ENCODE peak calls at places on chromosome 4, in eight cellular contexts. W, R, L, D, P, O, Q and T are unnamed samples.

GRCh38 chr4:110128092-110128989 is 70.1 kb downstream of the ELOVL6 start:
- DNase-seq in W (no peak), R (no peak), L (no peak), D (no peak), P (no peak), O (no peak), Q (no peak), T (no peak)

GRCh38 chr4:126661194-126661593 is 971.6 kb upstream of the INTU start:
- DNase-seq in W (no peak), R (no peak), L (no peak), D (no peak), P (no peak), O (no peak), Q (peak), T (peak)

GRCh38 chr4:184653650-184654049 is 4.1 kb downstream of the PRIMPOL start:
- DNase-seq in W (no peak), R (peak), L (no peak), D (no peak), P (peak), O (no peak), Q (peak), T (peak)

GRCh38 chr4:168587326-168588125 is 90.7 kb downstream of the PALLD start:
- DNase-seq in W (peak), R (no peak), L (no peak), D (no peak), P (no peak), O (no peak), Q (peak), T (peak)

GRCh38 chr4:89071311-89071710 is 14.3 kb upstream of the FAM13A start:
- DNase-seq in W (no peak), R (no peak), L (no peak), D (no peak), P (no peak), O (no peak), Q (no peak), T (no peak)

GRCh38 chr4:48939785-48940184 is 33.2 kb upstream of the OCIAD2 start:
- DNase-seq in W (no peak), R (no peak), L (no peak), D (no peak), P (peak), O (no peak), Q (peak), T (peak)

GRCh38 chr4:156614536-156614935 is 357.1 kb downstream of the PDGFC start:
- DNase-seq in W (no peak), R (no peak), L (no peak), D (no peak), P (no peak), O (no peak), Q (no peak), T (no peak)

GRCh38 chr4:67380154-67380553 is 165.1 kb downstream of the CENPC start:
- DNase-seq in W (no peak), R (no peak), L (no peak), D (no peak), P (no peak), O (no peak), Q (no peak), T (no peak)

GRCh38 chr4:72374156-72374555 is 194.9 kb downstream of the ADAMTS3 start:
- DNase-seq in W (no peak), R (no peak), L (no peak), D (no peak), P (no peak), O (no peak), Q (no peak), T (peak)

GRCh38 chr4:112817933-112818921 is 181.3 kb downstream of the LARP7 start:
- DNase-seq in W (peak), R (peak), L (peak), D (no peak), P (peak), O (peak), Q (peak), T (peak)

GRCh38 chr4:135319685-135320084 is 1118.1 kb upstream of the PABPC4L start:
- DNase-seq in W (no peak), R (peak), L (no peak), D (no peak), P (no peak), O (no peak), Q (no peak), T (no peak)
- TF ChIP-seq CTCF in W (no peak), R (peak), L (no peak), D (no peak), P (no peak), O (no peak), Q (no peak), T (no peak)

GRCh38 chr4:41154001-41154813 is 60.1 kb downstream of the APBB2 start:
- DNase-seq in W (no peak), R (no peak), L (no peak), D (no peak), P (no peak), O (no peak), Q (no peak), T (peak)

GRCh38 chr4:41157009-41157408 is 57.3 kb downstream of the APBB2 start:
- DNase-seq in W (no peak), R (no peak), L (no peak), D (no peak), P (no peak), O (no peak), Q (no peak), T (no peak)

GRCh38 chr4:41156574-41156973 is 57.8 kb downstream of the APBB2 start:
- DNase-seq in W (no peak), R (no peak), L (no peak), D (no peak), P (no peak), O (no peak), Q (no peak), T (peak)

GRCh38 chr4:41154814-41155177 is 59.5 kb downstream of the APBB2 start:
- DNase-seq in W (no peak), R (no peak), L (no peak), D (no peak), P (no peak), O (no peak), Q (no peak), T (peak)

GRCh38 chr4:41155194-41155830 is 59.0 kb downstream of the APBB2 start:
- DNase-seq in W (no peak), R (no peak), L (no peak), D (no peak), P (no peak), O (no peak), Q (peak), T (peak)
- H3K4me3 ChIP-seq in W (no peak), R (no peak), L (no peak), D (no peak), P (no peak), O (no peak), Q (peak), T (no peak)

DNA sequence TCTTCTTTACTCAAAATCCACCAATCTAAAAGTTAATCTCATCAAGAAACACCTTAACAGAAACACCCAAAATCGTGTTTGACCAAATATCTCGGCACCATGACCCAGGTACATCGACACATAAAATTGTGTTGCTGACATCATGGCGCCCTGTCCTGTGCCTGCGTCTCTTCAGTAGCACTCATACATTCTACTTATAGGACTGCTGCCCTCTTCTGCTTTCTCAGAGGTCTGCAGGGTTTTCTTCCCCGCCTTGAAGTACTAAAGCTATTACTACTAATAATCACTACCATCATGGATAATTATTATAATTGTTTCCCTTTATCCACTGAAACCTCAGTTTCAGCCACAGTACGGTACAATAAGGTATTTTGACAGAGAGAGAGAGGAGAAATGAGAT is 1403.1 kb upstream of the TENM3 start:
- DNase-seq in W (no peak), R (peak), L (no peak), D (peak), P (peak), O (no peak), Q (no peak), T (no peak)
- TF ChIP-seq CTCF in W (no peak), R (peak), L (no peak), D (no peak), P (peak), O (no peak), Q (no peak), T (no peak)

GRCh38 chr4:98728871-98729270 is 70.5 kb upstream of the TSPAN5 start:
- DNase-seq in W (no peak), R (no peak), L (no peak), D (no peak), P (no peak), O (no peak), Q (no peak), T (no peak)
- H3K4me3 ChIP-seq in W (no peak), R (no peak), L (no peak), D (no peak), P (no peak), O (no peak), Q (no peak), T (no peak)

DNA sequence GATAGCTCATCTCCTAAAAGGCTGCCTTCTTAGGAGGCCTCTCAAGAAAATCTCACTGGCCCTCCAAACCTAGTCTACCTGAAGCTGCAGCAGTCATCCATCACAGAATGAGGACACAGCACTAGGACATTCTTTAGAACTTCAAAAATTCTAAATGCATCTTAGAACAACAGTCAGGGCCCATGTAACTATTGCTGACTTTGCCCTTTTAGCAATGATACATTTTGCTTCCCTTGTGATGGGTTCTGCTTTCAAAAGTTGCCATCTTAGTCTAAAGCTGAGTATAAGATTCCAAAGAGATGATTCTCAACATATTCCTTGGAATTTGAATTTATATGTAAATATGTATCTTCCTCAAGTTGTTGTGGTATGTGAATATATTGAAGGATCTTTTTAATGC is 793.0 kb downstream of the RAB28 start:
- DNase-seq in W (no peak), R (no peak), L (no peak), D (no peak), P (no peak), O (no peak), Q (no peak), T (no peak)
- TF ChIP-seq CTCF in W (no peak), R (no peak), L (no peak), D (no peak), P (no peak), O (no peak), Q (no peak), T (no peak)